ENCODE peak calls at places on chromosomes 2 and 18, in four cellular contexts. One of them, this sample, is unnamed.
A peak's percentile ranks its signal among the peaks of the same experiment; 100 is the strongest.

GRCh38 chr18:13390196-13390595 is 171.6 kb downstream of the LDLRAD4 start:
- DNase-seq in adrenal gland: no peak
- DNase-seq in K562: no peak
- DNase-seq in pancreas: no peak
- DNase-seq in this sample: no peak

GRCh38 chr18:24491882-24492281 is 31.4 kb downstream of the HRH4 start:
- DNase-seq in adrenal gland: no peak
- DNase-seq in K562: no peak
- DNase-seq in pancreas: no peak
- DNase-seq in this sample: no peak

GRCh38 chr2:85326946-85327756 is 638 bp downstream of the TGOLN2 start:
- DNase-seq in adrenal gland: peak; percentile 57
- DNase-seq in K562: no peak
- DNase-seq in pancreas: peak; percentile 47
- DNase-seq in this sample: peak; percentile 65

GRCh38 chr2:5846881-5847280 is 154.7 kb downstream of the SOX11 start:
- DNase-seq in adrenal gland: no peak
- DNase-seq in K562: no peak
- DNase-seq in pancreas: no peak
- DNase-seq in this sample: peak; percentile 30

GRCh38 chr2:190837417-190837816 is 43.2 kb upstream of the GLS start:
- DNase-seq in adrenal gland: no peak
- DNase-seq in K562: no peak
- DNase-seq in pancreas: no peak
- DNase-seq in this sample: peak; percentile 68

GRCh38 chr2:186031229-186031628 is 292.6 kb downstream of the FSIP2 start:
- DNase-seq in adrenal gland: no peak
- DNase-seq in K562: no peak
- DNase-seq in pancreas: no peak
- DNase-seq in this sample: no peak

GRCh38 chr2:18309627-18310026 is 250.8 kb downstream of the RDH14 start:
- DNase-seq in adrenal gland: no peak
- DNase-seq in K562: no peak
- DNase-seq in pancreas: no peak
- DNase-seq in this sample: peak; percentile 29

GRCh38 chr2:127945281-127945680 is 59.5 kb upstream of the AMMECR1L start:
- DNase-seq in adrenal gland: no peak
- DNase-seq in K562: no peak
- DNase-seq in pancreas: no peak
- DNase-seq in this sample: no peak

GRCh38 chr2:233007739-233008138 is 5.3 kb downstream of the NGEF start:
- DNase-seq in adrenal gland: peak; percentile 7
- DNase-seq in K562: no peak
- DNase-seq in pancreas: peak; percentile 1
- DNase-seq in this sample: no peak

DNA sequence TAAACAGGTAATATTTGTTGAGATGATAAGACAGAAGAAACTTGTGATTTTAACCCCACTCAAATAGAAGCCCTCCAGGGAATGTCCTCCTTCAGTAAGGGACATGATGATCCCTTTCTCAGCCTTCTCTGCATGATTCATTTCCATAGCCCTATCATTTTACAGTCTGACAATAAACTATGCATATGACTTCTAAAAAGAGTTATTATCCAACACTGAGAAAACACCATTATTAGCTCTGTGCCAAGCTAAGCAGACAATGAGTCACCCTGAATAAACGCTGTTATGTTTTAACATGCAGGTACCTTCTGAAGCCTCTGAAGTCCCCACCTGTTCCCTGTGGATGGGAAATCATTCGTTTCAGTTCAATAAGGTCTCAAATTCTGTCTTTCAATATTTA is 54.7 kb downstream of the DTNB start:
- DNase-seq in adrenal gland: no peak
- DNase-seq in K562: no peak
- DNase-seq in pancreas: no peak
- DNase-seq in this sample: peak; percentile 68
- H3K4me3 ChIP-seq in adrenal gland: no peak overlapping the region
- H3K4me3 ChIP-seq in K562: no peak overlapping the region
- H3K4me3 ChIP-seq in pancreas: no peak overlapping the region
- H3K4me3 ChIP-seq in this sample: peak overlapping the region; percentile 36

GRCh38 chr2:95392730-95393455 is 9.6 kb upstream of the FAHD2A start:
- DNase-seq in adrenal gland: peak; percentile 69
- DNase-seq in K562: peak; percentile 35
- DNase-seq in pancreas: no peak
- DNase-seq in this sample: no peak

GRCh38 chr2:95390881-95391321 is 11.6 kb upstream of the FAHD2A start:
- DNase-seq in adrenal gland: no peak
- DNase-seq in K562: no peak
- DNase-seq in pancreas: no peak
- DNase-seq in this sample: no peak

GRCh38 chr2:95393901-95394300 is 8.6 kb upstream of the FAHD2A start:
- DNase-seq in adrenal gland: no peak
- DNase-seq in K562: no peak
- DNase-seq in pancreas: no peak
- DNase-seq in this sample: no peak

GRCh38 chr2:95391641-95392310 is 10.7 kb upstream of the FAHD2A start:
- DNase-seq in adrenal gland: peak; percentile 64
- DNase-seq in K562: no peak
- DNase-seq in pancreas: peak; percentile 76
- DNase-seq in this sample: no peak

DNA sequence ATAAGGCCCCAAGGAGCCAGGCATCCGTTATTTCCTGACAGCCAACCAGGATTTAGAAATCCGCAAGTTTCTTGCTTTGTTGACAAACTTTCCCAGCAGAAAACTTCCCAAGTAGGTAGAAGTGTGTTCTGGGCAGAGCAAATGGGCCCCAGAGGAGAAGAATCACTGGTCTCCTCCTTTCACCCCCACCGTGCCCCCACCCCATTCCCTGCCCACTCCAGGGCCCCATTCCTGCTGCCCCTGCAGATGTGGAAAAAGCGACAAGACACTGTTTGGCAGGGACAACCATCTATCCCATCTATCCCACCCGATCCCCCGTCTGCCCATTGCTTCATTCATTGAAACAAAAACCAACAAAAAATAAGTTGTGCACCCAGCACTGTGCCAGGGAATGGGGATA is 10.2 kb upstream of the FAHD2A start:
- DNase-seq in adrenal gland: no peak
- DNase-seq in K562: no peak
- DNase-seq in pancreas: no peak
- DNase-seq in this sample: no peak
- H3K9me3 ChIP-seq in adrenal gland: no peaks in the 10 kb centered on the region
- H3K9me3 ChIP-seq in K562: no peaks in the 10 kb centered on the region
- H3K9me3 ChIP-seq in pancreas: no peaks in the 10 kb centered on the region
- H3K9me3 ChIP-seq in this sample: no peaks in the 10 kb centered on the region

GRCh38 chr18:79788096-79789085 is 9.3 kb upstream of the KCNG2 start:
- DNase-seq in adrenal gland: no peak
- DNase-seq in K562: no peak
- DNase-seq in pancreas: no peak
- DNase-seq in this sample: peak; percentile 19
- H3K4me3 ChIP-seq in adrenal gland: peak overlapping the region; percentile 42
- H3K4me3 ChIP-seq in K562: no peak overlapping the region
- H3K4me3 ChIP-seq in pancreas: no peak overlapping the region
- H3K4me3 ChIP-seq in this sample: peak overlapping the region; percentile 12

GRCh38 chr2:31957748-31958717 is 52.8 kb downstream of the MEMO1 start:
- DNase-seq in adrenal gland: no peak
- DNase-seq in K562: no peak
- DNase-seq in pancreas: no peak
- DNase-seq in this sample: no peak

GRCh38 chr2:31950946-31951562 is 59.8 kb downstream of the MEMO1 start:
- DNase-seq in adrenal gland: no peak
- DNase-seq in K562: no peak
- DNase-seq in pancreas: no peak
- DNase-seq in this sample: no peak

GRCh38 chr2:31956299-31956698 is 54.5 kb downstream of the MEMO1 start:
- DNase-seq in adrenal gland: no peak
- DNase-seq in K562: no peak
- DNase-seq in pancreas: no peak
- DNase-seq in this sample: no peak
- H3K9me3 ChIP-seq in adrenal gland: no peaks in the 10 kb centered on the region
- H3K9me3 ChIP-seq in K562: no peaks in the 10 kb centered on the region
- H3K9me3 ChIP-seq in pancreas: no peaks in the 10 kb centered on the region
- H3K9me3 ChIP-seq in this sample: no peaks in the 10 kb centered on the region